ENCODE peak calls at places on chromosome 20, in nine cellular contexts. B, T, W, H, P, Q, D, A and J are unnamed samples.

GRCh38 chr20:19775353-19776201 is 17.5 kb downstream of the RIN2 start:
- ATAC-seq in B (no peak), A (peak), W (no peak), Q (no peak), P (no peak), H (no peak), D (peak), T (no peak), J (no peak)

GRCh38 chr20:11437611-11438380 is 479.9 kb upstream of the BTBD3 start:
- ATAC-seq in P (no peak), B (no peak), T (no peak), Q (no peak), A (no peak), D (no peak), W (no peak), H (no peak), J (no peak)

GRCh38 chr20:57580478-57581201 is 19.7 kb downstream of the PCK1 start:
- ATAC-seq in T (no peak), B (no peak), A (no peak), P (no peak), W (no peak), Q (no peak), H (no peak), D (no peak), J (no peak)

GRCh38 chr20:50003253-50003656 is 20.5 kb downstream of the SNAI1 start:
- ATAC-seq in D (peak), B (no peak), T (peak), H (no peak), Q (peak), W (peak), P (no peak), A (peak), J (peak)

GRCh38 chr20:39886650-39887190 is 802.3 kb downstream of the MAFB start:
- ATAC-seq in P (no peak), Q (peak), T (peak), W (no peak), D (peak), A (peak), H (no peak), B (no peak), J (no peak)

GRCh38 chr20:49179368-49180277 is 8.5 kb downstream of the STAU1 start:
- ATAC-seq in W (no peak), B (no peak), H (peak), Q (no peak), T (no peak), P (peak), A (peak), D (peak), J (peak)

GRCh38 chr20:48191200-48191599 is 405.9 kb upstream of the SULF2 start:
- ATAC-seq in P (no peak), B (no peak), A (no peak), Q (no peak), H (no peak), D (no peak), T (no peak), W (no peak), J (no peak)

GRCh38 chr20:36105731-36106226 is 48.8 kb upstream of the EPB41L1 start:
- ATAC-seq in A (peak), P (no peak), H (no peak), D (peak), W (no peak), Q (no peak), B (no peak), T (peak), J (no peak)

GRCh38 chr20:51508158-51508557 is 34.4 kb downstream of the NFATC2 start:
- ATAC-seq in T (no peak), H (no peak), B (no peak), A (no peak), P (no peak), D (no peak), W (no peak), Q (no peak), J (no peak)

GRCh38 chr20:45611054-45611453 is 18.5 kb upstream of the WFDC10A start:
- ATAC-seq in B (peak), P (peak), W (no peak), D (no peak), A (peak), H (no peak), T (no peak), Q (no peak), J (peak)

GRCh38 chr20:48747840-48748416 is 79.9 kb downstream of the PREX1 start:
- ATAC-seq in H (no peak), B (no peak), D (no peak), Q (no peak), P (no peak), W (peak), T (no peak), A (no peak), J (no peak)

GRCh38 chr20:54234991-54235390 is 27.1 kb downstream of the PFDN4 start:
- ATAC-seq in W (no peak), T (no peak), B (no peak), H (no peak), Q (no peak), P (peak), A (no peak), D (no peak), J (no peak)

GRCh38 chr20:45782890-45783289 is 8.8 kb downstream of the WFDC3 start:
- ATAC-seq in H (peak), Q (no peak), B (no peak), A (peak), D (no peak), W (peak), T (no peak), P (peak), J (peak)

GRCh38 chr20:24016560-24016959 is 28.0 kb upstream of the GGTLC1 start:
- ATAC-seq in B (no peak), A (peak), W (no peak), Q (no peak), D (no peak), P (no peak), H (no peak), T (no peak), J (no peak)

GRCh38 chr20:2741463-2741862 is 48.9 kb downstream of the EBF4 start:
- ATAC-seq in H (peak), T (no peak), A (no peak), Q (no peak), W (peak), P (peak), D (no peak), B (no peak), J (peak)

GRCh38 chr20:61705909-61706308 is 359.8 kb downstream of the TAF4 start:
- ATAC-seq in A (no peak), Q (no peak), D (no peak), B (no peak), T (no peak), P (no peak), H (no peak), W (no peak), J (no peak)

GRCh38 chr20:45919951-45920794 is 8.2 kb upstream of the PLTP start:
- ATAC-seq in Q (peak), T (no peak), D (peak), A (peak), P (no peak), W (no peak), B (peak), H (no peak), J (no peak)

GRCh38 chr20:17854307-17854903 is 114.2 kb downstream of the SNX5 start:
- ATAC-seq in A (peak), W (no peak), T (peak), P (no peak), H (no peak), Q (peak), D (peak), B (peak), J (no peak)

GRCh38 chr20:1029980-1030379 is 27.9 kb upstream of the RSPO4 start:
- ATAC-seq in A (no peak), Q (no peak), W (no peak), P (no peak), D (no peak), T (no peak), B (no peak), H (no peak), J (no peak)

GRCh38 chr20:11766961-11767360 is 150.7 kb upstream of the BTBD3 start:
- ATAC-seq in B (no peak), T (no peak), W (no peak), P (no peak), H (no peak), D (no peak), A (peak), Q (no peak), J (no peak)

GRCh38 chr20:63956664-63957003 is 418 bp upstream of the UCKL1 start:
- ATAC-seq in P (peak), W (peak), T (no peak), D (no peak), B (peak), H (peak), A (peak), Q (no peak), J (peak)

GRCh38 chr20:33709398-33709797 is 10.7 kb downstream of the PXMP4 start:
- ATAC-seq in Q (peak), A (peak), P (no peak), B (no peak), D (no peak), W (no peak), T (no peak), H (no peak), J (peak)

GRCh38 chr20:44894959-44895358 is 9.5 kb downstream of the YWHAB start:
- ATAC-seq in H (no peak), D (no peak), P (no peak), Q (no peak), T (peak), W (no peak), A (no peak), B (no peak), J (peak)

GRCh38 chr20:48789185-48789668 is 38.6 kb downstream of the PREX1 start:
- ATAC-seq in P (peak), W (no peak), B (no peak), D (no peak), H (peak), T (no peak), Q (no peak), A (no peak), J (peak)

GRCh38 chr20:61737346-61737745 is 328.3 kb downstream of the TAF4 start:
- ATAC-seq in Q (no peak), T (no peak), B (no peak), A (no peak), W (no peak), D (no peak), H (no peak), P (no peak), J (no peak)

GRCh38 chr20:47465335-47466090 is 36.2 kb upstream of the NCOA3 start:
- ATAC-seq in B (no peak), W (no peak), A (no peak), D (no peak), Q (no peak), T (no peak), P (no peak), H (no peak), J (no peak)

GRCh38 chr20:45940053-45940452 is 5.6 kb downstream of the PCIF1 start:
- ATAC-seq in W (no peak), Q (no peak), P (no peak), D (no peak), T (no peak), H (no peak), B (no peak), A (no peak), J (no peak)

GRCh38 chr20:63969851-63970713 is at the start of gene ZNF512B:
- ATAC-seq in Q (peak), W (peak), B (peak), A (peak), D (peak), H (peak), P (peak), T (peak), J (peak)

GRCh38 chr20:48709744-48710143 is 118.1 kb downstream of the PREX1 start:
- ATAC-seq in W (no peak), D (no peak), T (no peak), B (no peak), H (no peak), P (no peak), Q (no peak), A (no peak), J (no peak)